ENCODE peak calls at places on chromosomes 7 and 10, in five cellular contexts. One of them, this sample, is unnamed.

GRCh38 chr10:19638173-19638872 is 177.9 kb upstream of the PLXDC2 start:
- DNase-seq in body of pancreas: no peak
- DNase-seq in adrenal gland: no peak
- DNase-seq in esophagus muscularis mucosa: no peak
- DNase-seq in fibroblast of lung: peak; percentile 98
- DNase-seq in this sample: peak; percentile 95

GRCh38 chr10:126133906-126134703 is 237.7 kb downstream of the FANK1 start:
- DNase-seq in body of pancreas: no peak
- DNase-seq in adrenal gland: no peak
- DNase-seq in esophagus muscularis mucosa: no peak
- DNase-seq in fibroblast of lung: peak; percentile 50
- DNase-seq in this sample: no peak

GRCh38 chr10:116538461-116538860 is 7.3 kb upstream of the PNLIP start:
- DNase-seq in body of pancreas: peak; percentile 51
- DNase-seq in adrenal gland: no peak
- DNase-seq in esophagus muscularis mucosa: no peak
- DNase-seq in fibroblast of lung: no peak
- DNase-seq in this sample: no peak

GRCh38 chr10:93754761-93755160 is 3.0 kb upstream of the LGI1 start:
- DNase-seq in body of pancreas: no peak
- DNase-seq in adrenal gland: no peak
- DNase-seq in esophagus muscularis mucosa: no peak
- DNase-seq in fibroblast of lung: no peak
- DNase-seq in this sample: no peak

GRCh38 chr7:122380993-122381392 is 76.4 kb upstream of the FEZF1 start:
- DNase-seq in body of pancreas: no peak
- DNase-seq in adrenal gland: no peak
- DNase-seq in esophagus muscularis mucosa: no peak
- DNase-seq in fibroblast of lung: no peak
- DNase-seq in this sample: no peak

GRCh38 chr7:84188811-84189405 is 5.7 kb downstream of the SEMA3A start:
- DNase-seq in body of pancreas: no peak
- DNase-seq in adrenal gland: no peak
- DNase-seq in esophagus muscularis mucosa: no peak
- DNase-seq in fibroblast of lung: peak; percentile 69
- DNase-seq in this sample: peak; percentile 50

GRCh38 chr10:117716896-117717295 is 174.3 kb downstream of the EMX2 start:
- DNase-seq in body of pancreas: no peak
- DNase-seq in adrenal gland: no peak
- DNase-seq in esophagus muscularis mucosa: no peak
- DNase-seq in fibroblast of lung: no peak
- DNase-seq in this sample: no peak

GRCh38 chr10:89029785-89030437 is 39.3 kb downstream of the FAS start:
- DNase-seq in body of pancreas: peak; percentile 74
- DNase-seq in adrenal gland: peak; percentile 74
- DNase-seq in esophagus muscularis mucosa: no peak
- DNase-seq in fibroblast of lung: peak; percentile 90
- DNase-seq in this sample: peak; percentile 82

GRCh38 chr10:123926401-123927264 is 35.0 kb upstream of the CPXM2 start:
- DNase-seq in body of pancreas: no peak
- DNase-seq in adrenal gland: no peak
- DNase-seq in esophagus muscularis mucosa: no peak
- DNase-seq in fibroblast of lung: no peak
- DNase-seq in this sample: no peak

GRCh38 chr7:141785711-141786552 is 4.1 kb upstream of the TAS2R5 start:
- DNase-seq in body of pancreas: peak; percentile 24
- DNase-seq in adrenal gland: peak; percentile 22
- DNase-seq in esophagus muscularis mucosa: no peak
- DNase-seq in fibroblast of lung: peak; percentile 63
- DNase-seq in this sample: peak; percentile 70

DNA sequence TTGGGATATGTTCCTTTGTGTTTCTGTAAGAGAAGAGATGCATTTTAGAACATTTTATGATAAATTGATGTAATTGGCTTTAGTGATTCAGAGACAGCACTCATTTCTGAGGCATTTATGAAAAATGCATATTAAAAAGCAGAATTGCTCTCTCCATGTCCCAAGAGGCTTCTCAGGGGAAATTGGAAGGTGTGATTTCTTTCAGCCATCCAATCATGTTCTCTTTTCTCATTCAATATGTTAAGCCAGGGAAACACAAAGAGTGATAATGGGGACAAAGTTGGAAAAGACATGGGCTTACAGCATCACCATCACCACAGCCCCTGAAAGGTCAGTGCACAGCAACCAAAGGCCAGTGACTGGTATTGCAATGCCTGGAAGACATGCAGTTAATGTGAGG is 129.9 kb upstream of the COL1A2 start:
- DNase-seq in body of pancreas: no peak
- DNase-seq in adrenal gland: no peak
- DNase-seq in esophagus muscularis mucosa: no peak
- DNase-seq in fibroblast of lung: no peak
- DNase-seq in this sample: no peak
- H3K27ac ChIP-seq in body of pancreas: no peak overlapping the region
- H3K27ac ChIP-seq in adrenal gland: no peak overlapping the region
- H3K27ac ChIP-seq in esophagus muscularis mucosa: no peak overlapping the region
- H3K27ac ChIP-seq in fibroblast of lung: no peak overlapping the region
- H3K27ac ChIP-seq in this sample: no peak overlapping the region

GRCh38 chr7:151233804-151234203 is 1.5 kb downstream of the CHPF2 start:
- DNase-seq in body of pancreas: no peak
- DNase-seq in adrenal gland: no peak
- DNase-seq in esophagus muscularis mucosa: no peak
- DNase-seq in fibroblast of lung: no peak
- DNase-seq in this sample: no peak

GRCh38 chr7:151231964-151232271 is 365 bp upstream of the CHPF2 start:
- DNase-seq in body of pancreas: no peak
- DNase-seq in adrenal gland: no peak
- DNase-seq in esophagus muscularis mucosa: no peak
- DNase-seq in fibroblast of lung: no peak
- DNase-seq in this sample: no peak

GRCh38 chr7:151233111-151233701 is 923 bp downstream of the CHPF2 start:
- DNase-seq in body of pancreas: peak; percentile 54
- DNase-seq in adrenal gland: peak; percentile 72
- DNase-seq in esophagus muscularis mucosa: no peak
- DNase-seq in fibroblast of lung: peak; percentile 64
- DNase-seq in this sample: peak; percentile 39

GRCh38 chr7:151231080-151231479 is 1.2 kb upstream of the CHPF2 start:
- DNase-seq in body of pancreas: no peak
- DNase-seq in adrenal gland: no peak
- DNase-seq in esophagus muscularis mucosa: no peak
- DNase-seq in fibroblast of lung: no peak
- DNase-seq in this sample: no peak

DNA sequence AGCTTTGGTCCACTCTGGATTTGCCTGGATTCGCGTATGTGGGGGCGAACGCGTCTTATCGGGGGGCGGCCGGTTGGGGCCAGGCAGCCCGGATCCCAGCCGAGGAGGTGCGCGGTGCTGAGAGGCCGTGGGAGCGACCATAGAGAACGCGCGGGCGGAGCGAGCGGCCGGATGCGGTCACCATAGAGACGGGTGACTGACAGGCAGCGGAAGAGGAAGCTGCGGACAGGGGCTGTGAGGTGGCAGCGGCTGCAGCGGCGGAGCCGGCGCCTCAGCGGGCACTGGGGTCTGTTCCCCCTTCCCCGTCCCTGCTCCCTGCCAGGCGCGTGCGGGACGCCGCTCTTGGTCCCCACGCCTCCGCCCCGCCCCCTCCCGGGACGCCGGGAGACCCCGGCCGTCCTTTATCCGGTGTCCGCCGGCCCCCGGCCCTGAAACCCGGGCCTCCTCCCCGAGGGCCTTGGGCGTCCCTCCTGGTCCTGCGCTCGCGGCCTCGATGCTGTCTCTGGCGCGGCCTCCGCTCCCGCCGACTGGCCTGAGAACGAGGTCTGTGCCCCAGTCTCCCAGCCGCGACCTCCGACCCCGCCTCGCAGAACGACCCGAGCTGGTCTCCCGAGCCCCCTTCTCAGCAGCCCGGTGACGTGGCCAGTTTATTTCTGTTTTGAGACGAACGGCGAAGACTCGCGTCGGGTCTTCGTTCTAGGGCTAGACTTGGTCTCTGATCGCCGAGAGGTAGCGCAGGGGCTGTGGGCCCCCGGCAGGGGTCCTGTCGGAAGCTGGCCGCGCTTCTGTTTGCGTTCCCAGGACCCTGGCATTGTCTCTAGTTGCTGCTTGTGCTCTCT is at the start of gene CHPF2:
- DNase-seq in body of pancreas: peak; percentile 92
- DNase-seq in adrenal gland: peak; percentile 92
- DNase-seq in esophagus muscularis mucosa: peak; percentile 97
- DNase-seq in fibroblast of lung: peak; percentile 83
- DNase-seq in this sample: peak; percentile 92
- TF ChIP-seq CTCF in body of pancreas: no peak
- TF ChIP-seq CTCF in adrenal gland: no peak
- TF ChIP-seq CTCF in esophagus muscularis mucosa: no peak
- TF ChIP-seq CTCF in fibroblast of lung: no peak
- TF ChIP-seq CTCF in this sample: no peak

GRCh38 chr7:166370-167060 is 25.9 kb upstream of the FAM20C start:
- DNase-seq in body of pancreas: no peak
- DNase-seq in adrenal gland: peak; percentile 23
- DNase-seq in esophagus muscularis mucosa: no peak
- DNase-seq in fibroblast of lung: no peak
- DNase-seq in this sample: no peak
- H3K27me3 ChIP-seq in body of pancreas: no peaks in the 10 kb centered on the region
- H3K27me3 ChIP-seq in adrenal gland: no peaks in the 10 kb centered on the region
- H3K27me3 ChIP-seq in esophagus muscularis mucosa: no peaks in the 10 kb centered on the region
- H3K27me3 ChIP-seq in fibroblast of lung: peaks cover 36% of the 10 kb centered on the region
- H3K27me3 ChIP-seq in this sample: no peaks in the 10 kb centered on the region

GRCh38 chr7:79540592-79540991 is 87.1 kb upstream of the MAGI2 start:
- DNase-seq in body of pancreas: no peak
- DNase-seq in adrenal gland: no peak
- DNase-seq in esophagus muscularis mucosa: no peak
- DNase-seq in fibroblast of lung: no peak
- DNase-seq in this sample: no peak
- H3K27ac ChIP-seq in body of pancreas: no peak overlapping the region
- H3K27ac ChIP-seq in adrenal gland: no peak overlapping the region
- H3K27ac ChIP-seq in esophagus muscularis mucosa: no peak overlapping the region
- H3K27ac ChIP-seq in fibroblast of lung: no peak overlapping the region
- H3K27ac ChIP-seq in this sample: no peak overlapping the region

GRCh38 chr7:34184466-34184865 is 279.1 kb downstream of the BMPER start:
- DNase-seq in body of pancreas: no peak
- DNase-seq in adrenal gland: no peak
- DNase-seq in esophagus muscularis mucosa: no peak
- DNase-seq in fibroblast of lung: no peak
- DNase-seq in this sample: no peak
- TF ChIP-seq CTCF in body of pancreas: no peak
- TF ChIP-seq CTCF in adrenal gland: no peak
- TF ChIP-seq CTCF in esophagus muscularis mucosa: no peak
- TF ChIP-seq CTCF in fibroblast of lung: no peak
- TF ChIP-seq CTCF in this sample: peak; percentile 21

DNA sequence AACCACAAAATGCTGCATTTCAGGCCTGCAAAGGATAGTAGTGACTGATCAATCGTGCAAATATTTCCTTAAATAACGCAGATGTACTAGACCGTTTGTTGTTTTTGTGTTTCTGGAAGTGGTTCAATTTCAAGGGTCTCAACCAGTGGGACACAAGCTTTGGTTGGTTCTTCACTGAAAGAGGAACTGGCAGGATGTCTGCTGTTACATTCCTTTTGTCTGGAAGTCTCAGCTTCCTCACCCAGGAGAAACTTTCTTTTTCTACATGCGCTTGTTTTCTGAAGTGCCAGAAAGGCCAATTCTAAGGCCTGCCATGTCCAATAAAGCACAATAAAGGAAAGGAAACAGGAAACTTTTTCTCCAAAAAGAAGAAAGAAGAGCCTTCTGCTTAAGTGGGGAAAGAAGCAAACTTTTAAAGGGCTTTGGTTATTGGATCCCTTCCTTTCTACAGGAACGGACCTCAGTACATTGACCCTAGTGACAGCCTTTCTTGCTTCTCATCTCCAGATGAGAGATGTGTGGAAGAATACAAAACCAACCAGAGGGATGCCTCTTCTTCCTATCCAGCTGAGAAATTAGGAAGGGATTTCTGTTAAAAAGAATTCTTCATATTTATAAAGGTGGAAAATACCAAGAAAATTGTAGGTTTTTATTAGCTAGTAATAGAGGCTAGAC is 4.2 kb downstream of the DKK1 start:
- DNase-seq in body of pancreas: no peak
- DNase-seq in adrenal gland: no peak
- DNase-seq in esophagus muscularis mucosa: no peak
- DNase-seq in fibroblast of lung: peak; percentile 45
- DNase-seq in this sample: no peak
- H3K27me3 ChIP-seq in body of pancreas: peaks cover 4% of the 10 kb centered on the region
- H3K27me3 ChIP-seq in adrenal gland: peaks cover under 1% of the 10 kb centered on the region
- H3K27me3 ChIP-seq in esophagus muscularis mucosa: no peaks in the 10 kb centered on the region
- H3K27me3 ChIP-seq in fibroblast of lung: no peaks in the 10 kb centered on the region
- H3K27me3 ChIP-seq in this sample: peaks cover 10% of the 10 kb centered on the region